ENCODE peak calls at places on chromosome 20, in eight cellular contexts. One of them, this sample, is unnamed.
A peak's percentile ranks its signal among the peaks of the same experiment; 100 is the strongest.

GRCh38 chr20:18058661-18059467 is 1.1 kb upstream of the OVOL2 start:
- DNase-seq in A549: no peak
- DNase-seq in tibial nerve: no peak
- DNase-seq in H1: no peak
- DNase-seq in SK-N-SH: peak; percentile 47
- DNase-seq in esophagus muscularis mucosa: no peak
- DNase-seq in sigmoid colon: no peak
- DNase-seq in transverse colon: peak; percentile 56
- DNase-seq in this sample: no peak

GRCh38 chr20:3805594-3806264 is 9.6 kb downstream of the CDC25B start:
- DNase-seq in A549: no peak
- DNase-seq in tibial nerve: no peak
- DNase-seq in H1: no peak
- DNase-seq in SK-N-SH: no peak
- DNase-seq in esophagus muscularis mucosa: no peak
- DNase-seq in sigmoid colon: no peak
- DNase-seq in transverse colon: no peak
- DNase-seq in this sample: no peak

GRCh38 chr20:43576108-43576507 is 14.6 kb upstream of the IFT52 start:
- DNase-seq in A549: no peak
- DNase-seq in tibial nerve: no peak
- DNase-seq in H1: no peak
- DNase-seq in SK-N-SH: no peak
- DNase-seq in esophagus muscularis mucosa: no peak
- DNase-seq in sigmoid colon: no peak
- DNase-seq in transverse colon: no peak
- DNase-seq in this sample: no peak

GRCh38 chr20:14647016-14647415 is 309.6 kb upstream of the FLRT3 start:
- DNase-seq in A549: no peak
- DNase-seq in tibial nerve: no peak
- DNase-seq in H1: no peak
- DNase-seq in SK-N-SH: no peak
- DNase-seq in esophagus muscularis mucosa: no peak
- DNase-seq in sigmoid colon: no peak
- DNase-seq in transverse colon: no peak
- DNase-seq in this sample: no peak

GRCh38 chr20:39829713-39830112 is 859.3 kb downstream of the MAFB start:
- DNase-seq in A549: no peak
- DNase-seq in tibial nerve: no peak
- DNase-seq in H1: no peak
- DNase-seq in SK-N-SH: no peak
- DNase-seq in esophagus muscularis mucosa: no peak
- DNase-seq in sigmoid colon: no peak
- DNase-seq in transverse colon: no peak
- DNase-seq in this sample: no peak

GRCh38 chr20:2596673-2597279 is 55.7 kb upstream of the NOP56 start:
- DNase-seq in A549: no peak
- DNase-seq in tibial nerve: no peak
- DNase-seq in H1: no peak
- DNase-seq in SK-N-SH: no peak
- DNase-seq in esophagus muscularis mucosa: no peak
- DNase-seq in sigmoid colon: no peak
- DNase-seq in transverse colon: no peak
- DNase-seq in this sample: no peak

GRCh38 chr20:36147707-36148106 is 6.8 kb upstream of the EPB41L1 start:
- DNase-seq in A549: no peak
- DNase-seq in tibial nerve: peak; percentile 23
- DNase-seq in H1: no peak
- DNase-seq in SK-N-SH: no peak
- DNase-seq in esophagus muscularis mucosa: no peak
- DNase-seq in sigmoid colon: peak; percentile 72
- DNase-seq in transverse colon: no peak
- DNase-seq in this sample: no peak

GRCh38 chr20:36542019-36542488 is 735 bp downstream of the MYL9 start:
- DNase-seq in A549: no peak
- DNase-seq in tibial nerve: peak; percentile 47
- DNase-seq in H1: no peak
- DNase-seq in SK-N-SH: peak; percentile 55
- DNase-seq in esophagus muscularis mucosa: no peak
- DNase-seq in sigmoid colon: peak; percentile 89
- DNase-seq in transverse colon: peak; percentile 38
- DNase-seq in this sample: peak; percentile 70

GRCh38 chr20:3156811-3157619 is 2.6 kb downstream of the FASTKD5 start:
- DNase-seq in A549: no peak
- DNase-seq in tibial nerve: no peak
- DNase-seq in H1: no peak
- DNase-seq in SK-N-SH: no peak
- DNase-seq in esophagus muscularis mucosa: no peak
- DNase-seq in sigmoid colon: no peak
- DNase-seq in transverse colon: no peak
- DNase-seq in this sample: no peak

GRCh38 chr20:24698706-24699206 is 229.3 kb downstream of the SYNDIG1 start:
- DNase-seq in A549: no peak
- DNase-seq in tibial nerve: no peak
- DNase-seq in H1: no peak
- DNase-seq in SK-N-SH: no peak
- DNase-seq in esophagus muscularis mucosa: peak; percentile 70
- DNase-seq in sigmoid colon: no peak
- DNase-seq in transverse colon: no peak
- DNase-seq in this sample: no peak

GRCh38 chr20:63847374-63848002 is 13.8 kb upstream of the ABHD16B start:
- DNase-seq in A549: no peak
- DNase-seq in tibial nerve: no peak
- DNase-seq in H1: no peak
- DNase-seq in SK-N-SH: no peak
- DNase-seq in esophagus muscularis mucosa: no peak
- DNase-seq in sigmoid colon: no peak
- DNase-seq in transverse colon: no peak
- DNase-seq in this sample: peak; percentile 76

GRCh38 chr20:61925555-61926252 is 140.0 kb downstream of the TAF4 start:
- DNase-seq in A549: no peak
- DNase-seq in tibial nerve: no peak
- DNase-seq in H1: no peak
- DNase-seq in SK-N-SH: no peak
- DNase-seq in esophagus muscularis mucosa: no peak
- DNase-seq in sigmoid colon: no peak
- DNase-seq in transverse colon: no peak
- DNase-seq in this sample: no peak

GRCh38 chr20:44921447-44921846 is 11.6 kb downstream of the PABPC1L start:
- DNase-seq in A549: no peak
- DNase-seq in tibial nerve: no peak
- DNase-seq in H1: no peak
- DNase-seq in SK-N-SH: no peak
- DNase-seq in esophagus muscularis mucosa: no peak
- DNase-seq in sigmoid colon: no peak
- DNase-seq in transverse colon: no peak
- DNase-seq in this sample: no peak

GRCh38 chr20:58078741-58079522 is 149.5 kb downstream of the ANKRD60 start:
- DNase-seq in A549: no peak
- DNase-seq in tibial nerve: no peak
- DNase-seq in H1: no peak
- DNase-seq in SK-N-SH: no peak
- DNase-seq in esophagus muscularis mucosa: peak; percentile 74
- DNase-seq in sigmoid colon: no peak
- DNase-seq in transverse colon: no peak
- DNase-seq in this sample: no peak
- TF ChIP-seq EP300 in A549: no peak
- TF ChIP-seq EP300 in tibial nerve: peak; percentile 6
- TF ChIP-seq EP300 in H1: no peak
- TF ChIP-seq EP300 in SK-N-SH: peak; percentile 66
- TF ChIP-seq EP300 in esophagus muscularis mucosa: no peak
- TF ChIP-seq EP300 in sigmoid colon: no peak
- TF ChIP-seq EP300 in transverse colon: no peak
- TF ChIP-seq EP300 in this sample: no peak

GRCh38 chr20:33666293-33667244 is at the start of gene ACTL10:
- DNase-seq in A549: no peak
- DNase-seq in tibial nerve: peak; percentile 98
- DNase-seq in H1: peak; percentile 70
- DNase-seq in SK-N-SH: peak; percentile 94
- DNase-seq in esophagus muscularis mucosa: peak; percentile 99
- DNase-seq in sigmoid colon: peak; percentile 100
- DNase-seq in transverse colon: peak; percentile 99
- DNase-seq in this sample: peak; percentile 99
- TF ChIP-seq CTCF in A549: no peak
- TF ChIP-seq CTCF in tibial nerve: peak; percentile 43
- TF ChIP-seq CTCF in H1: peak; percentile 6
- TF ChIP-seq CTCF in SK-N-SH: peak; percentile 35
- TF ChIP-seq CTCF in esophagus muscularis mucosa: peak; percentile 44
- TF ChIP-seq CTCF in sigmoid colon: peak; percentile 28
- TF ChIP-seq CTCF in transverse colon: peak; percentile 30
- TF ChIP-seq CTCF in this sample: peak; percentile 60

GRCh38 chr20:5833309-5833941 is 83.2 kb downstream of the SHLD1 start:
- DNase-seq in A549: no peak
- DNase-seq in tibial nerve: no peak
- DNase-seq in H1: no peak
- DNase-seq in SK-N-SH: no peak
- DNase-seq in esophagus muscularis mucosa: no peak
- DNase-seq in sigmoid colon: no peak
- DNase-seq in transverse colon: no peak
- DNase-seq in this sample: no peak

GRCh38 chr20:5835870-5836269 is 85.7 kb downstream of the SHLD1 start:
- DNase-seq in A549: no peak
- DNase-seq in tibial nerve: no peak
- DNase-seq in H1: no peak
- DNase-seq in SK-N-SH: no peak
- DNase-seq in esophagus muscularis mucosa: no peak
- DNase-seq in sigmoid colon: no peak
- DNase-seq in transverse colon: no peak
- DNase-seq in this sample: no peak

GRCh38 chr20:5831539-5832237 is 81.5 kb downstream of the SHLD1 start:
- DNase-seq in A549: no peak
- DNase-seq in tibial nerve: no peak
- DNase-seq in H1: no peak
- DNase-seq in SK-N-SH: no peak
- DNase-seq in esophagus muscularis mucosa: no peak
- DNase-seq in sigmoid colon: no peak
- DNase-seq in transverse colon: no peak
- DNase-seq in this sample: no peak

GRCh38 chr20:5834436-5835005 is 84.3 kb downstream of the SHLD1 start:
- DNase-seq in A549: no peak
- DNase-seq in tibial nerve: no peak
- DNase-seq in H1: no peak
- DNase-seq in SK-N-SH: no peak
- DNase-seq in esophagus muscularis mucosa: no peak
- DNase-seq in sigmoid colon: no peak
- DNase-seq in transverse colon: no peak
- DNase-seq in this sample: no peak

GRCh38 chr20:5835234-5835845 is 85.1 kb downstream of the SHLD1 start:
- DNase-seq in A549: peak; percentile 38
- DNase-seq in tibial nerve: no peak
- DNase-seq in H1: no peak
- DNase-seq in SK-N-SH: peak; percentile 39
- DNase-seq in esophagus muscularis mucosa: no peak
- DNase-seq in sigmoid colon: no peak
- DNase-seq in transverse colon: no peak
- DNase-seq in this sample: peak; percentile 31
- TF ChIP-seq EP300 in A549: peak; percentile 50
- TF ChIP-seq EP300 in tibial nerve: no peak
- TF ChIP-seq EP300 in H1: no peak
- TF ChIP-seq EP300 in SK-N-SH: peak; percentile 57
- TF ChIP-seq EP300 in esophagus muscularis mucosa: no peak
- TF ChIP-seq EP300 in sigmoid colon: no peak
- TF ChIP-seq EP300 in transverse colon: no peak
- TF ChIP-seq EP300 in this sample: no peak

DNA sequence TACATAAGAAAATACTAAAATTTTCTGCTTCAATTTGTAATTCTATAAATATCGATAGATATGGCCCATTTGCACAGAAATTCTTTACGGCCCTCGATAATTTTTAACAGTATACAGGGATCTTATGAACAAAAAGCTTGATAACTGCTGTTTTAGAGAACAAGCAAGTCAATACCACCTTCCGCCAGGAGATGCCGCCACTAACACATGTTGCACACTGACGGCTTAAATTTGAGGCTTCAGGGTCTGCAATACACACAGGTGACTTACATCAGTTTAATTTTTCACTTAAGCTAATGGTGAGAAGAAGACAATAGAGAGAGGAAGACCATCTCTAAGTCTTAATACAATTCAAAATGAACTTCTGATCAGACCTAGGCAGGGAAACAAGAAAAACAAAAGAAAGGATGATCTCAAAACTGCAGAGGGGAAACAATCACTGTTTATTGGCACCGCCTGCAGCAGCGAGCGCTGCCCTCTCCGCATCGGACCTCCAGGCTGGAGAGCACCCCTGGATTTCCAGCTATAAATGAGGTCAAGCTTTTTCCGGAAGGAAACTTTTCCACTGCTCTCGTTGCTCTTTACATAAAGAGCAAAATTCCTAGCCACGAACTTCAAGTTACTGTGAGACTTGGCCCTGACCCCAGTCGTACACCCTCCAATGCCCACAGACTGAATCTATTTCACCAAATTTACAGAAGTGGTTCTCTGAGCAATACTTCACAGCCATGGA is 53.9 kb downstream of the OTOR start:
- DNase-seq in A549: peak; percentile 41
- DNase-seq in tibial nerve: peak; percentile 85
- DNase-seq in H1: peak; percentile 49
- DNase-seq in SK-N-SH: peak; percentile 48
- DNase-seq in esophagus muscularis mucosa: no peak
- DNase-seq in sigmoid colon: peak; percentile 73
- DNase-seq in transverse colon: peak; percentile 59
- DNase-seq in this sample: peak; percentile 49
- TF ChIP-seq CTCF in A549: peak; percentile 91
- TF ChIP-seq CTCF in tibial nerve: peak; percentile 81
- TF ChIP-seq CTCF in H1: peak; percentile 81
- TF ChIP-seq CTCF in SK-N-SH: peak; percentile 91
- TF ChIP-seq CTCF in esophagus muscularis mucosa: peak; percentile 90
- TF ChIP-seq CTCF in sigmoid colon: peak; percentile 69
- TF ChIP-seq CTCF in transverse colon: peak; percentile 81
- TF ChIP-seq CTCF in this sample: peak; percentile 55

GRCh38 chr20:662289-663192 is 9.5 kb upstream of the SRXN1 start:
- DNase-seq in A549: no peak
- DNase-seq in tibial nerve: no peak
- DNase-seq in H1: no peak
- DNase-seq in SK-N-SH: no peak
- DNase-seq in esophagus muscularis mucosa: no peak
- DNase-seq in sigmoid colon: no peak
- DNase-seq in transverse colon: no peak
- DNase-seq in this sample: no peak
- TF ChIP-seq EP300 in A549: no peak
- TF ChIP-seq EP300 in tibial nerve: no peak
- TF ChIP-seq EP300 in H1: no peak
- TF ChIP-seq EP300 in SK-N-SH: no peak
- TF ChIP-seq EP300 in esophagus muscularis mucosa: no peak
- TF ChIP-seq EP300 in sigmoid colon: no peak
- TF ChIP-seq EP300 in transverse colon: no peak
- TF ChIP-seq EP300 in this sample: no peak

This sample was measured in ovary.